ENCODE peak calls at places on chromosomes 1 and 21, in ten cellular contexts. W is small intestine; J is H9; B is CD4-positive, alpha-beta T cell; Z is effector memory CD4-positive, alpha-beta T cell; I is tibial artery; U is HepG2; S is aorta; E is RWPE1; Q is cardiac muscle cell. N is an unnamed sample.

GRCh38 chr1:101259744-101260148 is 22.9 kb downstream of the S1PR1 start:
- DNase-seq in W (no peak), J (no peak), B (no peak), Z (no peak), I (no peak), U (no peak), S (no peak), E (peak), Q (no peak), N (peak)

GRCh38 chr1:65412984-65413375 is 7.5 kb upstream of the LEPR start:
- DNase-seq in W (no peak), J (no peak), B (no peak), Z (no peak), I (no peak), U (no peak), S (no peak), E (no peak), Q (no peak), N (no peak)

GRCh38 chr1:178341218-178341956 is 155.4 kb downstream of the CLEC20A start:
- DNase-seq in W (peak), J (peak), B (no peak), Z (no peak), I (peak), U (no peak), S (peak), E (peak), Q (peak), N (no peak)

GRCh38 chr1:155323729-155324040 is 3.0 kb downstream of the RUSC1 start:
- DNase-seq in W (peak), J (peak), B (peak), Z (peak), I (peak), U (peak), S (peak), E (peak), Q (peak), N (peak)

GRCh38 chr1:177959793-177960515 is 9.9 kb downstream of the SEC16B start:
- DNase-seq in W (peak), J (no peak), B (no peak), Z (no peak), I (no peak), U (peak), S (no peak), E (peak), Q (peak), N (no peak)

GRCh38 chr1:227798078-227798802 is 17.2 kb upstream of the PRSS38 start:
- DNase-seq in W (no peak), J (no peak), B (no peak), Z (no peak), I (no peak), U (no peak), S (no peak), E (no peak), Q (no peak), N (no peak)

GRCh38 chr1:54575161-54575560 is 27.1 kb downstream of the ACOT11 start:
- DNase-seq in W (no peak), J (no peak), B (no peak), Z (no peak), I (no peak), U (peak), S (peak), E (no peak), Q (peak), N (no peak)

GRCh38 chr1:170640581-170640980 is 23.4 kb upstream of the PRRX1 start:
- DNase-seq in W (no peak), J (no peak), B (no peak), Z (no peak), I (no peak), U (no peak), S (no peak), E (no peak), Q (no peak), N (no peak)

GRCh38 chr21:18529253-18529652 is 125.7 kb upstream of the TMPRSS15 start:
- DNase-seq in W (peak), J (no peak), B (no peak), Z (no peak), I (no peak), U (no peak), S (no peak), E (peak), Q (no peak), N (no peak)

GRCh38 chr1:112034277-112034676 is 44.8 kb upstream of the KCND3 start:
- DNase-seq in W (no peak), J (no peak), B (no peak), Z (no peak), I (no peak), U (no peak), S (no peak), E (no peak), Q (no peak), N (no peak)

GRCh38 chr1:109763646-109764415 is at the start of gene EPS8L3:
- DNase-seq in W (peak), J (no peak), B (peak), Z (no peak), I (peak), U (peak), S (no peak), E (no peak), Q (no peak), N (no peak)

GRCh38 chr1:159535907-159536306 is at the start of gene OR10J5:
- DNase-seq in W (no peak), J (no peak), B (no peak), Z (no peak), I (no peak), U (no peak), S (no peak), E (no peak), Q (no peak), N (no peak)

GRCh38 chr1:37255111-37255795 is 219.1 kb upstream of the ZC3H12A start:
- DNase-seq in W (no peak), J (peak), B (no peak), Z (no peak), I (no peak), U (no peak), S (no peak), E (peak), Q (peak), N (no peak)

GRCh38 chr1:152111515-152111968 is 3.7 kb downstream of the TCHH start:
- DNase-seq in W (peak), J (peak), B (no peak), Z (no peak), I (no peak), U (no peak), S (peak), E (no peak), Q (no peak), N (peak)

GRCh38 chr1:171984850-171985485 is 143.7 kb downstream of the DNM3 start:
- DNase-seq in W (peak), J (no peak), B (no peak), Z (no peak), I (no peak), U (peak), S (no peak), E (peak), Q (peak), N (peak)

GRCh38 chr1:86419277-86419903 is 4.6 kb upstream of the CLCA2 start:
- DNase-seq in W (peak), J (no peak), B (no peak), Z (no peak), I (no peak), U (no peak), S (no peak), E (peak), Q (peak), N (peak)

GRCh38 chr1:167454929-167455785 is 63.2 kb downstream of the CD247 start:
- DNase-seq in W (peak), J (peak), B (peak), Z (peak), I (peak), U (no peak), S (peak), E (peak), Q (peak), N (peak)

GRCh38 chr1:88079036-88079435 is 605.0 kb upstream of the PKN2 start:
- DNase-seq in W (no peak), J (peak), B (no peak), Z (no peak), I (no peak), U (peak), S (no peak), E (no peak), Q (peak), N (no peak)

GRCh38 chr1:154157520-154158306 is 2.8 kb upstream of the NUP210L start:
- DNase-seq in W (peak), J (no peak), B (peak), Z (peak), I (no peak), U (no peak), S (no peak), E (no peak), Q (no peak), N (peak)

GRCh38 chr1:65172936-65173335 is 24.9 kb downstream of the AK4 start:
- DNase-seq in W (no peak), J (no peak), B (no peak), Z (no peak), I (no peak), U (no peak), S (no peak), E (no peak), Q (no peak), N (no peak)

GRCh38 chr1:15465674-15466073 is 9.1 kb downstream of the CELA2A start:
- DNase-seq in W (no peak), J (no peak), B (no peak), Z (no peak), I (no peak), U (no peak), S (no peak), E (no peak), Q (no peak), N (no peak)

GRCh38 chr1:236063919-236064673 is 794 bp downstream of the NID1 start:
- DNase-seq in W (peak), J (peak), B (peak), Z (no peak), I (peak), U (peak), S (peak), E (peak), Q (peak), N (no peak)

GRCh38 chr1:205961405-205961804 is 18.1 kb upstream of the SLC26A9 start:
- DNase-seq in W (no peak), J (no peak), B (no peak), Z (no peak), I (no peak), U (no peak), S (peak), E (no peak), Q (no peak), N (no peak)

GRCh38 chr1:83632906-83633305 is 366.0 kb downstream of the TTLL7 start:
- DNase-seq in W (no peak), J (no peak), B (no peak), Z (no peak), I (no peak), U (no peak), S (no peak), E (no peak), Q (no peak), N (no peak)

GRCh38 chr1:84571150-84571535 is 3.1 kb downstream of the CTBS start:
- DNase-seq in W (no peak), J (no peak), B (no peak), Z (no peak), I (no peak), U (no peak), S (no peak), E (peak), Q (no peak), N (no peak)

GRCh38 chr21:15826147-15826780 is 96.5 kb downstream of the USP25 start:
- DNase-seq in W (peak), J (peak), B (no peak), Z (no peak), I (no peak), U (peak), S (no peak), E (peak), Q (peak), N (peak)

GRCh38 chr1:84291882-84292655 is 9.4 kb upstream of the SAMD13 start:
- DNase-seq in W (no peak), J (no peak), B (no peak), Z (no peak), I (no peak), U (no peak), S (no peak), E (no peak), Q (no peak), N (no peak)

GRCh38 chr1:12201343-12202189 is 28.3 kb upstream of the VPS13D start:
- DNase-seq in W (no peak), J (no peak), B (no peak), Z (no peak), I (no peak), U (no peak), S (no peak), E (no peak), Q (no peak), N (no peak)

GRCh38 chr1:203691454-203691853 is 64.8 kb downstream of the ATP2B4 start:
- DNase-seq in W (no peak), J (no peak), B (no peak), Z (no peak), I (no peak), U (no peak), S (no peak), E (no peak), Q (no peak), N (no peak)

GRCh38 chr1:201721131-201722049 is 107.6 kb upstream of the IPO9 start:
- DNase-seq in W (no peak), J (no peak), B (no peak), Z (no peak), I (peak), U (no peak), S (no peak), E (no peak), Q (peak), N (no peak)

GRCh38 chr21:37072239-37072987 is 458 bp downstream of the PIGP start:
- DNase-seq in W (peak), J (no peak), B (no peak), Z (no peak), I (no peak), U (no peak), S (no peak), E (peak), Q (no peak), N (no peak)

GRCh38 chr1:201715801-201716741 is 112.9 kb upstream of the IPO9 start:
- DNase-seq in W (no peak), J (no peak), B (no peak), Z (no peak), I (peak), U (no peak), S (peak), E (no peak), Q (no peak), N (no peak)

GRCh38 chr1:29689372-29690030 is 453.2 kb downstream of the PTPRU start:
- DNase-seq in W (no peak), J (peak), B (no peak), Z (no peak), I (peak), U (no peak), S (peak), E (no peak), Q (no peak), N (no peak)

GRCh38 chr1:180927841-180928240 is 15.1 kb downstream of the KIAA1614 start:
- DNase-seq in W (no peak), J (no peak), B (no peak), Z (no peak), I (no peak), U (no peak), S (peak), E (no peak), Q (no peak), N (no peak)

GRCh38 chr1:54567961-54568360 is 19.9 kb downstream of the ACOT11 start:
- DNase-seq in W (no peak), J (no peak), B (no peak), Z (no peak), I (no peak), U (no peak), S (peak), E (peak), Q (no peak), N (no peak)

GRCh38 chr1:65827346-65827745 is 34.7 kb downstream of the PDE4B start:
- DNase-seq in W (no peak), J (no peak), B (no peak), Z (no peak), I (no peak), U (no peak), S (no peak), E (no peak), Q (no peak), N (no peak)

GRCh38 chr1:109198043-109198695 is 15.5 kb upstream of the SARS1 start:
- DNase-seq in W (no peak), J (no peak), B (no peak), Z (no peak), I (peak), U (no peak), S (peak), E (peak), Q (peak), N (no peak)

GRCh38 chr1:77375541-77375940 is 93.7 kb downstream of the AK5 start:
- DNase-seq in W (no peak), J (no peak), B (no peak), Z (no peak), I (no peak), U (no peak), S (no peak), E (no peak), Q (no peak), N (no peak)

GRCh38 chr1:222369991-222370910 is 177.7 kb downstream of the HHIPL2 start:
- DNase-seq in W (no peak), J (no peak), B (no peak), Z (no peak), I (no peak), U (no peak), S (no peak), E (peak), Q (peak), N (no peak)

GRCh38 chr21:43034098-43034497 is 41.5 kb downstream of the CBS start:
- DNase-seq in W (no peak), J (no peak), B (no peak), Z (no peak), I (no peak), U (no peak), S (no peak), E (no peak), Q (no peak), N (no peak)
- H3K27ac ChIP-seq in W (no peak), J (no peak), B (no peak), Z (no peak), I (no peak), U (no peak), S (no peak), E (no peak), Q (no peak), N (no peak)

DNA sequence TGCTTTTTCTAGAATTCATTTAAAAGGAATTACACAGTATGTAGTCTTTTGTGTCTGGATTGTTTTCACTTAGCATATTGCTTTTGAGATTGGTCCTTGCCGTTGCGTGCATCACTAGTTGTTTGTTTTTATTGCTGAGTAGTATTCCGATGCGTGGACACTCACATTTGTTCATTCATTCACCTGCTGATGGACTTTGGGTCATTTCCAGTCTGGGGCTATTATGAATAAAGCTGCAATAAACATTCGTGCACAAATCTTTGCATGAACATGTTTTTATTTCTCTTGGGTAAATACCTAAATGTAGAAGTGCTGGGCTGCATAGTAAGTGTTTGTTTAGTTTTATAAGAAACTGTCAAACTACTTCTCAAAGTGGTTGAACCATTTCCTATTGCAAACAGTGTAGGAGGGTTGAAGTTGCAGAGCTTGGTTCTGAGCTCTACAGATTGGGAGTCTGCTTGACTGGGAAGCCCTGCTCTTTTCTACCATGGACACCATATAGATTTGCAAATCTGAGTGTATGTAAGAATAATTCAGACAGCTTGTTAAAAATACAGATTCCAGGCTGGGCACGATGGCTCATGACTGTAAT is 404.7 kb upstream of the PROX1 start:
- DNase-seq in W (peak), J (no peak), B (no peak), Z (no peak), I (no peak), U (no peak), S (no peak), E (no peak), Q (no peak), N (no peak)
- H3K27ac ChIP-seq in W (no peak), J (no peak), B (no peak), Z (no peak), I (no peak), U (no peak), S (no peak), E (no peak), Q (no peak), N (no peak)

GRCh38 chr1:117540532-117540931 is 65.3 kb upstream of the TENT5C start:
- DNase-seq in W (no peak), J (no peak), B (no peak), Z (no peak), I (no peak), U (no peak), S (no peak), E (no peak), Q (no peak), N (no peak)

GRCh38 chr1:117541003-117541402 is 64.8 kb upstream of the TENT5C start:
- DNase-seq in W (no peak), J (no peak), B (no peak), Z (no peak), I (no peak), U (no peak), S (no peak), E (no peak), Q (no peak), N (no peak)

GRCh38 chr1:117544509-117545109 is 61.2 kb upstream of the TENT5C start:
- DNase-seq in W (peak), J (no peak), B (no peak), Z (no peak), I (no peak), U (peak), S (no peak), E (no peak), Q (no peak), N (no peak)

GRCh38 chr1:117537291-117537920 is 68.4 kb upstream of the TENT5C start:
- DNase-seq in W (peak), J (peak), B (no peak), Z (no peak), I (no peak), U (peak), S (no peak), E (peak), Q (peak), N (no peak)

DNA sequence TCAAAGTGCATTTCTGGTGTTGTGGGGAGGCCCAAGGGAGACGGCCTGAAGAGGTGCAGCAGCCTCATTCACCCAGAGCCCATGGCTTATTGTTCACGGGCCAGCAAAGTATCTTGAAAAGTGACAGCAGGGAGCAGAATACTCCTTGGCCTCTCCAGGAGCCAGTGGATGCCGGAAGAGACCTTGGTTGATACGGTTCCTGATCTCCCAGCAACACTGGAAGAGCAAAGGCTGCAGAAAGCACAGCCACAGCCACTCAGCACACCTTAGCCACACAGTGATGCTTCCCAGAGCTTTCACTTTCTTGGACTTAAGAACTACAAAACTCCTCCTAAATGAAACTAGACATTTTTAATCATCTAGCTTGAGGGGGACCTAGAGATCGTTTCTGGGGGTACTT is 64.3 kb upstream of the TENT5C start:
- DNase-seq in W (no peak), J (no peak), B (no peak), Z (no peak), I (no peak), U (no peak), S (no peak), E (no peak), Q (no peak), N (no peak)
- H3K27ac ChIP-seq in W (no peak), J (no peak), B (no peak), Z (no peak), I (no peak), U (no peak), S (no peak), E (no peak), Q (no peak), N (no peak)

GRCh38 chr1:11143907-11144306 is 44.2 kb upstream of the EXOSC10 start:
- DNase-seq in W (no peak), J (no peak), B (no peak), Z (no peak), I (no peak), U (no peak), S (no peak), E (no peak), Q (peak), N (no peak)
- H3K27ac ChIP-seq in W (no peak), J (no peak), B (no peak), Z (no peak), I (peak), U (no peak), S (peak), E (peak), Q (no peak), N (no peak)

N was measured in CD4-positive, alpha-beta memory T cell.